ENCODE peak calls at places on chromosomes 3 and 15, in seven cellular contexts. L, X, W, G, K, I and H are unnamed samples.

GRCh38 chr3:132926098-132926497 is 112.1 kb upstream of the TMEM108 start:
- DNase-seq in L (no peak), X (no peak), W (no peak), G (no peak), K (no peak), I (no peak), H (no peak)

GRCh38 chr3:13698498-13698897 is 149.6 kb downstream of the FBLN2 start:
- DNase-seq in L (no peak), X (no peak), W (no peak), G (no peak), K (no peak), I (peak), H (no peak)

GRCh38 chr3:193859195-193859594 is 266.2 kb downstream of the OPA1 start:
- DNase-seq in L (peak), X (no peak), W (no peak), G (no peak), K (no peak), I (no peak), H (no peak)

GRCh38 chr3:147333098-147333497 is 73.2 kb downstream of the ZIC4 start:
- DNase-seq in L (no peak), X (no peak), W (no peak), G (no peak), K (no peak), I (no peak), H (no peak)

GRCh38 chr15:40506964-40507571 is 36.3 kb downstream of the CHST14 start:
- DNase-seq in L (peak), X (peak), W (peak), G (peak), K (peak), I (peak), H (peak)

GRCh38 chr3:159964166-159964973 is 24.3 kb upstream of the IL12A start:
- DNase-seq in L (peak), X (no peak), W (no peak), G (no peak), K (no peak), I (no peak), H (no peak)

GRCh38 chr15:70096215-70096974 is 1.3 kb downstream of the TLE3 start:
- DNase-seq in L (peak), X (peak), W (peak), G (peak), K (peak), I (peak), H (peak)

GRCh38 chr15:53843869-53844569 is 84.6 kb upstream of the WDR72 start:
- DNase-seq in L (no peak), X (no peak), W (no peak), G (no peak), K (no peak), I (no peak), H (no peak)

GRCh38 chr3:12221663-12222062 is 63.0 kb upstream of the TIMP4 start:
- DNase-seq in L (peak), X (no peak), W (no peak), G (no peak), K (no peak), I (no peak), H (no peak)

GRCh38 chr3:44712455-44713075 is at the start of gene ZNF502:
- DNase-seq in L (peak), X (peak), W (peak), G (peak), K (peak), I (peak), H (no peak)

GRCh38 chr3:94887056-94887455 is 824.2 kb downstream of the NSUN3 start:
- DNase-seq in L (no peak), X (no peak), W (no peak), G (no peak), K (no peak), I (no peak), H (no peak)

GRCh38 chr15:69034352-69034751 is 19.9 kb downstream of the NOX5 start:
- DNase-seq in L (no peak), X (no peak), W (no peak), G (no peak), K (no peak), I (no peak), H (peak)

GRCh38 chr3:3086239-3086638 is 23.9 kb downstream of the IL5RA start:
- DNase-seq in L (no peak), X (no peak), W (no peak), G (no peak), K (no peak), I (no peak), H (no peak)

GRCh38 chr3:27721717-27722564 is at the start of gene EOMES:
- DNase-seq in L (peak), X (peak), W (no peak), G (no peak), K (peak), I (peak), H (peak)

GRCh38 chr15:29272219-29272618 is 2.6 kb upstream of the NSMCE3 start:
- DNase-seq in L (no peak), X (no peak), W (no peak), G (no peak), K (no peak), I (no peak), H (no peak)

GRCh38 chr3:66761093-66761780 is 236.9 kb upstream of the KBTBD8 start:
- DNase-seq in L (no peak), X (no peak), W (no peak), G (no peak), K (no peak), I (no peak), H (no peak)

GRCh38 chr3:71400986-71401451 is 182.5 kb downstream of the FOXP1 start:
- DNase-seq in L (no peak), X (no peak), W (no peak), G (no peak), K (no peak), I (no peak), H (no peak)

GRCh38 chr15:27448234-27448633 is 477.3 kb downstream of the GABRG3 start:
- DNase-seq in L (no peak), X (no peak), W (no peak), G (no peak), K (no peak), I (no peak), H (no peak)

GRCh38 chr15:42710662-42711061 is 26.3 kb downstream of the CDAN1 start:
- DNase-seq in L (no peak), X (no peak), W (no peak), G (no peak), K (no peak), I (no peak), H (no peak)

GRCh38 chr15:85443593-85444328 is 63.4 kb downstream of the AKAP13 start:
- DNase-seq in L (peak), X (no peak), W (no peak), G (no peak), K (no peak), I (no peak), H (peak)

GRCh38 chr15:74863239-74864056 is 9.7 kb downstream of the SCAMP2 start:
- DNase-seq in L (peak), X (no peak), W (no peak), G (no peak), K (no peak), I (no peak), H (peak)

GRCh38 chr3:98763814-98764691 is 913 bp downstream of the ST3GAL6 start:
- DNase-seq in L (no peak), X (no peak), W (no peak), G (no peak), K (no peak), I (no peak), H (no peak)

GRCh38 chr15:98000249-98001203 is 40.0 kb downstream of the ARRDC4 start:
- DNase-seq in L (no peak), X (no peak), W (no peak), G (no peak), K (no peak), I (no peak), H (no peak)

GRCh38 chr15:48984811-48985352 is 21.2 kb upstream of the SHC4 start:
- DNase-seq in L (no peak), X (no peak), W (no peak), G (no peak), K (no peak), I (no peak), H (no peak)

GRCh38 chr3:137761563-137762503 is 2.3 kb upstream of the SOX14 start:
- DNase-seq in L (no peak), X (no peak), W (no peak), G (no peak), K (peak), I (peak), H (no peak)

GRCh38 chr3:46312996-46313395 is 40.9 kb upstream of the CCR2 start:
- DNase-seq in L (no peak), X (no peak), W (peak), G (no peak), K (no peak), I (no peak), H (no peak)

GRCh38 chr15:80527406-80527805 is 123.2 kb downstream of the ARNT2 start:
- DNase-seq in L (no peak), X (no peak), W (no peak), G (no peak), K (no peak), I (no peak), H (no peak)

GRCh38 chr3:49807427-49808114 is 4.5 kb downstream of the INKA1 start:
- DNase-seq in L (no peak), X (no peak), W (no peak), G (no peak), K (no peak), I (no peak), H (no peak)

GRCh38 chr15:39188930-39189329 is 391.9 kb upstream of the THBS1 start:
- DNase-seq in L (peak), X (no peak), W (peak), G (no peak), K (no peak), I (no peak), H (peak)

GRCh38 chr3:44665173-44665572 is 16.6 kb downstream of the ZNF35 start:
- DNase-seq in L (no peak), X (no peak), W (no peak), G (no peak), K (no peak), I (no peak), H (no peak)

GRCh38 chr3:40258555-40258954 is 51.0 kb upstream of the EIF1B start:
- DNase-seq in L (no peak), X (no peak), W (no peak), G (no peak), K (no peak), I (no peak), H (peak)

GRCh38 chr3:133437391-133438093 is 37.7 kb downstream of the BFSP2 start:
- DNase-seq in L (no peak), X (no peak), W (peak), G (no peak), K (no peak), I (no peak), H (no peak)